ENCODE peak calls at places on chromosomes 11 and 22, in seven cellular contexts. One of them, this sample, is unnamed.
A peak's percentile ranks its signal among the peaks of the same experiment; 100 is the strongest.

GRCh38 chr11:20060180-20060579 is 100.1 kb downstream of the DBX1 start:
- DNase-seq in fibroblast of the aortic adventitia: no peak
- DNase-seq in brain microvascular endothelial cell: no peak
- DNase-seq in GM23338: no peak
- DNase-seq in AG04450: no peak
- DNase-seq in lung: no peak
- DNase-seq in ovary: no peak
- DNase-seq in this sample: no peak

GRCh38 chr11:5690736-5691135 is 1.1 kb downstream of the TRIM22 start:
- DNase-seq in GM23338: no peak
- DNase-seq in brain microvascular endothelial cell: no peak
- DNase-seq in fibroblast of the aortic adventitia: peak; percentile 72
- DNase-seq in ovary: peak; percentile 56
- DNase-seq in lung: no peak
- DNase-seq in AG04450: no peak
- DNase-seq in this sample: peak; percentile 30

GRCh38 chr11:29527391-29527936 is 489.4 kb downstream of the KCNA4 start:
- DNase-seq in brain microvascular endothelial cell: peak; percentile 79
- DNase-seq in ovary: no peak
- DNase-seq in AG04450: peak; percentile 4
- DNase-seq in fibroblast of the aortic adventitia: peak; percentile 83
- DNase-seq in lung: no peak
- DNase-seq in GM23338: peak; percentile 19
- DNase-seq in this sample: peak; percentile 94

GRCh38 chr11:73521621-73522020 is 76.3 kb downstream of the FAM168A start:
- DNase-seq in ovary: no peak
- DNase-seq in fibroblast of the aortic adventitia: peak; percentile 18
- DNase-seq in lung: no peak
- DNase-seq in AG04450: no peak
- DNase-seq in brain microvascular endothelial cell: peak; percentile 22
- DNase-seq in GM23338: no peak
- DNase-seq in this sample: peak; percentile 21

GRCh38 chr22:29731058-29731850 is 11.5 kb downstream of the CABP7 start:
- DNase-seq in lung: no peak
- DNase-seq in ovary: no peak
- DNase-seq in brain microvascular endothelial cell: no peak
- DNase-seq in GM23338: no peak
- DNase-seq in fibroblast of the aortic adventitia: no peak
- DNase-seq in AG04450: no peak
- DNase-seq in this sample: no peak

GRCh38 chr11:84089072-84090057 is 803.2 kb upstream of the CCDC90B start:
- DNase-seq in brain microvascular endothelial cell: no peak
- DNase-seq in AG04450: no peak
- DNase-seq in GM23338: no peak
- DNase-seq in fibroblast of the aortic adventitia: no peak
- DNase-seq in ovary: no peak
- DNase-seq in lung: no peak
- DNase-seq in this sample: no peak

GRCh38 chr11:113153847-113154246 is 160.5 kb upstream of the TTC12 start:
- DNase-seq in ovary: no peak
- DNase-seq in brain microvascular endothelial cell: no peak
- DNase-seq in fibroblast of the aortic adventitia: peak; percentile 30
- DNase-seq in AG04450: no peak
- DNase-seq in GM23338: no peak
- DNase-seq in lung: no peak
- DNase-seq in this sample: no peak

GRCh38 chr11:102177974-102178631 is 67.9 kb downstream of the YAP1 start:
- DNase-seq in lung: no peak
- DNase-seq in brain microvascular endothelial cell: peak; percentile 78
- DNase-seq in GM23338: no peak
- DNase-seq in fibroblast of the aortic adventitia: peak; percentile 90
- DNase-seq in ovary: no peak
- DNase-seq in AG04450: peak; percentile 54
- DNase-seq in this sample: peak; percentile 95

GRCh38 chr22:30705710-30706651 is 11.3 kb downstream of the OSBP2 start:
- DNase-seq in GM23338: no peak
- DNase-seq in fibroblast of the aortic adventitia: peak; percentile 76
- DNase-seq in ovary: no peak
- DNase-seq in brain microvascular endothelial cell: peak; percentile 5
- DNase-seq in lung: no peak
- DNase-seq in AG04450: peak; percentile 15
- DNase-seq in this sample: peak; percentile 28

GRCh38 chr11:11622772-11623531 is 1.1 kb upstream of the GALNT18 start:
- DNase-seq in ovary: no peak
- DNase-seq in brain microvascular endothelial cell: no peak
- DNase-seq in lung: no peak
- DNase-seq in GM23338: no peak
- DNase-seq in fibroblast of the aortic adventitia: no peak
- DNase-seq in AG04450: no peak
- DNase-seq in this sample: no peak

GRCh38 chr11:34513674-34513995 is at the start of gene ELF5:
- DNase-seq in brain microvascular endothelial cell: no peak
- DNase-seq in lung: no peak
- DNase-seq in GM23338: peak; percentile 21
- DNase-seq in AG04450: no peak
- DNase-seq in ovary: no peak
- DNase-seq in fibroblast of the aortic adventitia: no peak
- DNase-seq in this sample: no peak

GRCh38 chr11:8934735-8935478 is 2.2 kb upstream of the C11orf16 start:
- DNase-seq in GM23338: peak; percentile 38
- DNase-seq in lung: no peak
- DNase-seq in brain microvascular endothelial cell: peak; percentile 88
- DNase-seq in AG04450: peak; percentile 58
- DNase-seq in ovary: no peak
- DNase-seq in fibroblast of the aortic adventitia: peak; percentile 86
- DNase-seq in this sample: peak; percentile 72

GRCh38 chr11:2537010-2537695 is 92.3 kb downstream of the KCNQ1 start:
- DNase-seq in brain microvascular endothelial cell: no peak
- DNase-seq in fibroblast of the aortic adventitia: no peak
- DNase-seq in ovary: peak; percentile 19
- DNase-seq in GM23338: no peak
- DNase-seq in lung: no peak
- DNase-seq in AG04450: no peak
- DNase-seq in this sample: no peak

GRCh38 chr11:43788394-43788793 is 92.2 kb upstream of the ALKBH3 start:
- DNase-seq in AG04450: no peak
- DNase-seq in GM23338: no peak
- DNase-seq in ovary: no peak
- DNase-seq in lung: no peak
- DNase-seq in fibroblast of the aortic adventitia: no peak
- DNase-seq in brain microvascular endothelial cell: no peak
- DNase-seq in this sample: no peak

GRCh38 chr11:12695878-12696277 is 21.7 kb downstream of the TEAD1 start:
- DNase-seq in GM23338: no peak
- DNase-seq in ovary: no peak
- DNase-seq in lung: no peak
- DNase-seq in brain microvascular endothelial cell: no peak
- DNase-seq in AG04450: no peak
- DNase-seq in fibroblast of the aortic adventitia: no peak
- DNase-seq in this sample: peak; percentile 57

GRCh38 chr11:124602193-124602592 is 9.0 kb upstream of the PANX3 start:
- DNase-seq in fibroblast of the aortic adventitia: peak; percentile 16
- DNase-seq in GM23338: no peak
- DNase-seq in ovary: no peak
- DNase-seq in brain microvascular endothelial cell: peak; percentile 33
- DNase-seq in AG04450: no peak
- DNase-seq in lung: no peak
- DNase-seq in this sample: peak; percentile 29

GRCh38 chr22:41822289-41823057 is 10.4 kb upstream of the SREBF2 start:
- DNase-seq in GM23338: peak; percentile 79
- DNase-seq in AG04450: no peak
- DNase-seq in fibroblast of the aortic adventitia: peak; percentile 73
- DNase-seq in ovary: no peak
- DNase-seq in brain microvascular endothelial cell: peak; percentile 61
- DNase-seq in lung: no peak
- DNase-seq in this sample: peak; percentile 78

GRCh38 chr11:44286268-44286880 is 23.6 kb downstream of the ALX4 start:
- DNase-seq in AG04450: no peak
- DNase-seq in brain microvascular endothelial cell: peak; percentile 15
- DNase-seq in fibroblast of the aortic adventitia: peak; percentile 58
- DNase-seq in ovary: peak; percentile 54
- DNase-seq in GM23338: peak; percentile 93
- DNase-seq in lung: peak; percentile 50
- DNase-seq in this sample: peak; percentile 69

GRCh38 chr11:132125855-132126841 is 755.7 kb downstream of the NTM start:
- DNase-seq in fibroblast of the aortic adventitia: peak; percentile 51
- DNase-seq in GM23338: peak; percentile 87
- DNase-seq in brain microvascular endothelial cell: no peak
- DNase-seq in AG04450: no peak
- DNase-seq in lung: no peak
- DNase-seq in ovary: no peak
- DNase-seq in this sample: peak; percentile 33
- TF ChIP-seq CTCF in fibroblast of the aortic adventitia: no peak
- TF ChIP-seq CTCF in GM23338: peak; percentile 37
- TF ChIP-seq CTCF in brain microvascular endothelial cell: no peak
- TF ChIP-seq CTCF in AG04450: no peak
- TF ChIP-seq CTCF in lung: no peak
- TF ChIP-seq CTCF in ovary: no peak
- TF ChIP-seq CTCF in this sample: no peak

GRCh38 chr11:26248661-26249060 is 83.3 kb upstream of the ANO3 start:
- DNase-seq in ovary: no peak
- DNase-seq in fibroblast of the aortic adventitia: no peak
- DNase-seq in lung: no peak
- DNase-seq in GM23338: no peak
- DNase-seq in AG04450: no peak
- DNase-seq in brain microvascular endothelial cell: no peak
- DNase-seq in this sample: no peak

DNA sequence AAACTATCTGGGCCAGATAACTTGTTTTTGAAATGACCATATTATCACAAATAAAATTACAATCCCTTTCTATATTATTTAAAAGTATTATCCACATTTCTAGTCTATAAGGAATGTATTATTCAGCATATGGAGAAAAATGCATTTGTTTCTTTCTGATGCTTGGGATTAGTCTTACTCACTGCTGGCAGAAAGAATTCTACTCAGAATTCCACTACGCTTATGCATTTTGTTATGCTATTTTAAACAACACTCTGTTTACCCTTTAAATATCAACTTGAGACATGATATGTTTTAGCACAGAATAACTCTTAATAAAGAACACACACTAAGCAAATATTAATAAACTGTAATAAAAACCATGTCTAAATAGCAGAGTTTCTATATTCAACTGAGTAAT is 77.6 kb upstream of the ANO3 start:
- DNase-seq in GM23338: no peak
- DNase-seq in ovary: no peak
- DNase-seq in AG04450: no peak
- DNase-seq in lung: no peak
- DNase-seq in fibroblast of the aortic adventitia: no peak
- DNase-seq in brain microvascular endothelial cell: no peak
- DNase-seq in this sample: no peak
- H3K4me3 ChIP-seq in GM23338: no peak overlapping the region
- H3K4me3 ChIP-seq in ovary: no peak overlapping the region
- H3K4me3 ChIP-seq in AG04450: no peak overlapping the region
- H3K4me3 ChIP-seq in lung: no peak overlapping the region
- H3K4me3 ChIP-seq in fibroblast of the aortic adventitia: no peak overlapping the region
- H3K4me3 ChIP-seq in brain microvascular endothelial cell: no peak overlapping the region
- H3K4me3 ChIP-seq in this sample: no peak overlapping the region

GRCh38 chr22:40635008-40635939 is 1.2 kb downstream of the MRTFA start:
- DNase-seq in ovary: peak; percentile 61
- DNase-seq in GM23338: peak; percentile 17
- DNase-seq in lung: no peak
- DNase-seq in AG04450: no peak
- DNase-seq in fibroblast of the aortic adventitia: peak; percentile 66
- DNase-seq in brain microvascular endothelial cell: no peak
- DNase-seq in this sample: peak; percentile 48

GRCh38 chr22:40628354-40629042 is 8.0 kb downstream of the MRTFA start:
- DNase-seq in lung: no peak
- DNase-seq in GM23338: no peak
- DNase-seq in fibroblast of the aortic adventitia: peak; percentile 67
- DNase-seq in brain microvascular endothelial cell: no peak
- DNase-seq in ovary: no peak
- DNase-seq in AG04450: no peak
- DNase-seq in this sample: peak; percentile 28

GRCh38 chr22:40633036-40633435 is 3.5 kb downstream of the MRTFA start:
- DNase-seq in GM23338: no peak
- DNase-seq in fibroblast of the aortic adventitia: no peak
- DNase-seq in ovary: no peak
- DNase-seq in lung: no peak
- DNase-seq in AG04450: no peak
- DNase-seq in brain microvascular endothelial cell: no peak
- DNase-seq in this sample: no peak

GRCh38 chr22:40634119-40634903 is 2.2 kb downstream of the MRTFA start:
- DNase-seq in fibroblast of the aortic adventitia: peak; percentile 31
- DNase-seq in ovary: no peak
- DNase-seq in AG04450: no peak
- DNase-seq in brain microvascular endothelial cell: no peak
- DNase-seq in GM23338: no peak
- DNase-seq in lung: no peak
- DNase-seq in this sample: no peak

GRCh38 chr22:40631925-40632324 is 4.6 kb downstream of the MRTFA start:
- DNase-seq in fibroblast of the aortic adventitia: no peak
- DNase-seq in GM23338: no peak
- DNase-seq in brain microvascular endothelial cell: no peak
- DNase-seq in AG04450: no peak
- DNase-seq in lung: no peak
- DNase-seq in ovary: no peak
- DNase-seq in this sample: no peak
- TF ChIP-seq CTCF in fibroblast of the aortic adventitia: no peak
- TF ChIP-seq CTCF in GM23338: no peak
- TF ChIP-seq CTCF in brain microvascular endothelial cell: no peak
- TF ChIP-seq CTCF in AG04450: no peak
- TF ChIP-seq CTCF in lung: no peak
- TF ChIP-seq CTCF in ovary: no peak
- TF ChIP-seq CTCF in this sample: no peak

GRCh38 chr11:76916712-76917111 is 56.0 kb downstream of the ACER3 start:
- DNase-seq in brain microvascular endothelial cell: no peak
- DNase-seq in ovary: no peak
- DNase-seq in GM23338: no peak
- DNase-seq in lung: no peak
- DNase-seq in AG04450: no peak
- DNase-seq in fibroblast of the aortic adventitia: no peak
- DNase-seq in this sample: no peak

GRCh38 chr11:76919887-76920746 is 59.4 kb downstream of the ACER3 start:
- DNase-seq in GM23338: peak; percentile 95
- DNase-seq in fibroblast of the aortic adventitia: peak; percentile 93
- DNase-seq in ovary: peak; percentile 63
- DNase-seq in AG04450: peak; percentile 65
- DNase-seq in lung: peak; percentile 81
- DNase-seq in brain microvascular endothelial cell: peak; percentile 77
- DNase-seq in this sample: peak; percentile 90

GRCh38 chr11:76919467-76919866 is 58.7 kb downstream of the ACER3 start:
- DNase-seq in AG04450: no peak
- DNase-seq in fibroblast of the aortic adventitia: no peak
- DNase-seq in ovary: no peak
- DNase-seq in lung: no peak
- DNase-seq in GM23338: no peak
- DNase-seq in brain microvascular endothelial cell: no peak
- DNase-seq in this sample: no peak

DNA sequence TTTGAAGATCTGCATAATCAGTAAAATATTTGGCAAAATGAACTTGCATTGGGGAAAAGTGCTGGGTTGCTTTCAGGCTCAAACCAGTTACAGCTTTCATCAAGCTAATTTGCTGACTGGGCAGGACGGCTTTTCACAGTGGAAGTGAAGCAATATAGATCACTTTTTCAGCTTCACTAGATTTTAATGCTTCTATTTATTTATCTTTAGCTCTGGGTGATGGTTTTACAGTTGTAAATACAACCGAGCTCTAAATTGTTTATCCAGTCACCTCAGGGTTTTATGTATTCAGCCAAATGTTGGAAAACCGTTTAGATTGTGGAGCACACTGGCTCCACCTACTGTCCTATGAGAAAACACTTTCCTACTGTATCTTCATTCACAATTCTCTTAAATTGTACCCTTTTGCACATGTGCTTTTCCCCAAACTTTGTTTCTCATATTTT is 58.2 kb downstream of the ACER3 start:
- DNase-seq in GM23338: peak; percentile 73
- DNase-seq in lung: no peak
- DNase-seq in fibroblast of the aortic adventitia: peak; percentile 79
- DNase-seq in AG04450: peak; percentile 38
- DNase-seq in ovary: no peak
- DNase-seq in brain microvascular endothelial cell: peak; percentile 23
- DNase-seq in this sample: peak; percentile 80
- H3K4me3 ChIP-seq in GM23338: no peak overlapping the region
- H3K4me3 ChIP-seq in lung: no peak overlapping the region
- H3K4me3 ChIP-seq in fibroblast of the aortic adventitia: no peak overlapping the region
- H3K4me3 ChIP-seq in AG04450: peak overlapping the region; percentile 21
- H3K4me3 ChIP-seq in ovary: no peak overlapping the region
- H3K4me3 ChIP-seq in brain microvascular endothelial cell: no peak overlapping the region
- H3K4me3 ChIP-seq in this sample: peak overlapping the region; percentile 18